ENCODE peak calls at places on chromosomes 13 and 19, in six cellular contexts. S is hepatocyte; I is activated T-helper 2 cell treated with anti-CD3 and anti-CD28 coated beads, Interferon-gamma antibody, Interleukin-2, Interleukin-4, amounts not matched to agents 10 μg/mL and 5 μg/mL and 100 μg/mL, durations not matched to agents 14 hours and 24 hours and 36 hours; T is frontal cortex; L is stimulated activated CD8-positive, alpha-beta memory T cell treated with anti-CD3 and anti-CD28 coated beads, Interleukin-7, amount 100 ng/mL, for 24 hours; O is stimulated activated CD4-positive, alpha-beta T cell treated with anti-CD3 and anti-CD28 coated beads, Interleukin-4, amount 100 ng/mL, for 4 hours. W is an unnamed sample.

GRCh38 chr13:31638577-31638976 is 100.7 kb upstream of the RXFP2 start:
- DNase-seq in S (no peak), I (no peak), T (no peak), L (no peak), O (no peak), W (no peak)

GRCh38 chr19:49849433-49850220 is 1.3 kb upstream of the PTOV1 start:
- DNase-seq in S (no peak), I (no peak), T (no peak), L (no peak), O (no peak), W (no peak)

GRCh38 chr19:2038284-2039081 is 12.6 kb downstream of the MKNK2 start:
- DNase-seq in S (peak), I (no peak), T (no peak), L (no peak), O (no peak), W (no peak)

GRCh38 chr19:48614436-48615144 is at the start of gene FAM83E:
- DNase-seq in S (peak), I (no peak), T (no peak), L (no peak), O (no peak), W (no peak)

GRCh38 chr19:55703790-55704215 is 28.8 kb downstream of the EPN1 start:
- DNase-seq in S (no peak), I (peak), T (peak), L (peak), O (peak), W (peak)

GRCh38 chr19:3253270-3253669 is 28.8 kb downstream of the CELF5 start:
- DNase-seq in S (no peak), I (no peak), T (no peak), L (no peak), O (no peak), W (no peak)

GRCh38 chr13:35953537-35954206 is 177.5 kb downstream of the DCLK1 start:
- DNase-seq in S (peak), I (no peak), T (peak), L (no peak), O (no peak), W (no peak)

GRCh38 chr13:51804295-51805172 is 571 bp upstream of the DHRS12 start:
- DNase-seq in S (peak), I (no peak), T (no peak), L (no peak), O (peak), W (no peak)

GRCh38 chr19:6886272-6886671 is 1.1 kb upstream of the ADGRE1 start:
- DNase-seq in S (no peak), I (no peak), T (no peak), L (no peak), O (no peak), W (no peak)

GRCh38 chr13:107119989-107120881 is 552.3 kb upstream of the ARGLU1 start:
- DNase-seq in S (peak), I (no peak), T (no peak), L (no peak), O (no peak), W (no peak)

GRCh38 chr19:14449321-14449720 is 16.2 kb downstream of the PKN1 start:
- DNase-seq in S (no peak), I (no peak), T (no peak), L (no peak), O (no peak), W (no peak)

GRCh38 chr19:16330368-16330801 is 5.8 kb downstream of the KLF2 start:
- DNase-seq in S (peak), I (peak), T (no peak), L (peak), O (peak), W (peak)

GRCh38 chr19:50695251-50696064 is 24.1 kb downstream of the SHANK1 start:
- DNase-seq in S (peak), I (peak), T (peak), L (no peak), O (no peak), W (no peak)

GRCh38 chr19:50046649-50047503 is 21.1 kb downstream of the ZNF473 start:
- DNase-seq in S (no peak), I (no peak), T (peak), L (peak), O (peak), W (peak)

GRCh38 chr19:46481947-46482346 is 10.6 kb upstream of the PNMA8A start:
- DNase-seq in S (no peak), I (no peak), T (no peak), L (no peak), O (no peak), W (no peak)

GRCh38 chr13:31951215-31951678 is 80.3 kb upstream of the FRY start:
- DNase-seq in S (peak), I (no peak), T (no peak), L (no peak), O (no peak), W (no peak)

GRCh38 chr13:26697069-26697955 is 63.3 kb downstream of the GPR12 start:
- DNase-seq in S (no peak), I (no peak), T (no peak), L (no peak), O (no peak), W (no peak)

GRCh38 chr19:20247016-20247683 is 80.1 kb downstream of the ZNF486 start:
- DNase-seq in S (peak), I (no peak), T (peak), L (no peak), O (no peak), W (no peak)

GRCh38 chr13:43784491-43784890 is 2.3 kb downstream of the ENOX1 start:
- DNase-seq in S (no peak), I (no peak), T (no peak), L (no peak), O (no peak), W (no peak)

GRCh38 chr13:98274921-98275487 is 97.9 kb upstream of the RNF113B start:
- DNase-seq in S (no peak), I (no peak), T (no peak), L (no peak), O (no peak), W (no peak)

GRCh38 chr13:59906413-59907027 is 257.2 kb downstream of the DIAPH3 start:
- DNase-seq in S (peak), I (no peak), T (peak), L (no peak), O (no peak), W (no peak)

GRCh38 chr13:105997436-105998232 is 537.8 kb downstream of the EFNB2 start:
- DNase-seq in S (no peak), I (no peak), T (peak), L (no peak), O (no peak), W (no peak)

GRCh38 chr19:9885077-9885552 is 50.0 kb downstream of the PIN1 start:
- DNase-seq in S (peak), I (no peak), T (no peak), L (no peak), O (no peak), W (no peak)

GRCh38 chr13:113153810-113154748 is 4.4 kb upstream of the PROZ start:
- DNase-seq in S (peak), I (peak), T (peak), L (peak), O (peak), W (peak)

GRCh38 chr13:102913924-102914628 is 68.2 kb downstream of the ERCC5 start:
- DNase-seq in S (no peak), I (no peak), T (peak), L (no peak), O (no peak), W (no peak)

GRCh38 chr13:75482070-75482819 is at the start of gene TBC1D4:
- DNase-seq in S (peak), I (peak), T (peak), L (no peak), O (peak), W (peak)

GRCh38 chr19:21698215-21698614 is 69.2 kb downstream of the ZNF100 start:
- DNase-seq in S (peak), I (no peak), T (no peak), L (no peak), O (no peak), W (no peak)

GRCh38 chr13:49443327-49443688 is 556 bp downstream of the CAB39L start:
- DNase-seq in S (peak), I (no peak), T (peak), L (no peak), O (no peak), W (no peak)

GRCh38 chr13:33252103-33252502 is 33.5 kb downstream of the STARD13 start:
- DNase-seq in S (no peak), I (no peak), T (no peak), L (no peak), O (no peak), W (no peak)

GRCh38 chr19:4327252-4327876 is 11.3 kb downstream of the STAP2 start:
- DNase-seq in S (peak), I (peak), T (peak), L (peak), O (peak), W (peak)

GRCh38 chr13:32033744-32034143 is 2.2 kb downstream of the FRY start:
- DNase-seq in S (no peak), I (no peak), T (no peak), L (no peak), O (no peak), W (no peak)

GRCh38 chr19:47891923-47892666 is 6.0 kb upstream of the SULT2A1 start:
- DNase-seq in S (peak), I (no peak), T (no peak), L (no peak), O (no peak), W (no peak)

GRCh38 chr19:7860902-7861618 is 13.1 kb downstream of the PRR36 start:
- DNase-seq in S (no peak), I (no peak), T (peak), L (no peak), O (no peak), W (no peak)

GRCh38 chr19:45771331-45771933 is 2.4 kb upstream of the SIX5 start:
- DNase-seq in S (no peak), I (no peak), T (no peak), L (no peak), O (no peak), W (no peak)

GRCh38 chr13:94660695-94661324 is 51.5 kb downstream of the SOX21 start:
- DNase-seq in S (no peak), I (no peak), T (no peak), L (no peak), O (no peak), W (no peak)